ENCODE peak calls at places on chromosomes 4 and X, in six cellular contexts. One of them, this sample, is unnamed.

GRCh38 chrX:133985164-133986007 is at the start of gene GPC3:
- DNase-seq in SW480: peak
- DNase-seq in cerebellar cortex: peak
- DNase-seq in dorsolateral prefrontal cortex: no peak
- DNase-seq in heart left ventricle: peak
- DNase-seq in OCI-M1: peak
- DNase-seq in this sample: peak

GRCh38 chr4:106502106-106502699 is 133.6 kb upstream of the GIMD1 start:
- DNase-seq in SW480: peak
- DNase-seq in cerebellar cortex: peak
- DNase-seq in dorsolateral prefrontal cortex: no peak
- DNase-seq in heart left ventricle: peak
- DNase-seq in OCI-M1: peak
- DNase-seq in this sample: peak

GRCh38 chrX:43970528-43970927 is 2.7 kb downstream of the NDP start:
- DNase-seq in SW480: peak
- DNase-seq in cerebellar cortex: peak
- DNase-seq in dorsolateral prefrontal cortex: no peak
- DNase-seq in heart left ventricle: no peak
- DNase-seq in OCI-M1: no peak
- DNase-seq in this sample: no peak

GRCh38 chr4:1786544-1787362 is 6.3 kb upstream of the FGFR3 start:
- DNase-seq in SW480: no peak
- DNase-seq in cerebellar cortex: no peak
- DNase-seq in dorsolateral prefrontal cortex: no peak
- DNase-seq in heart left ventricle: no peak
- DNase-seq in OCI-M1: no peak
- DNase-seq in this sample: no peak

GRCh38 chrX:43552703-43553102 is 103.4 kb upstream of the MAOA start:
- DNase-seq in SW480: no peak
- DNase-seq in cerebellar cortex: no peak
- DNase-seq in dorsolateral prefrontal cortex: no peak
- DNase-seq in heart left ventricle: no peak
- DNase-seq in OCI-M1: no peak
- DNase-seq in this sample: no peak

GRCh38 chr4:12846368-12846767 is 637.8 kb downstream of the RAB28 start:
- DNase-seq in SW480: no peak
- DNase-seq in cerebellar cortex: no peak
- DNase-seq in dorsolateral prefrontal cortex: no peak
- DNase-seq in heart left ventricle: no peak
- DNase-seq in OCI-M1: peak
- DNase-seq in this sample: no peak

GRCh38 chrX:29841750-29842149 is 373.6 kb upstream of the MAGEB2 start:
- DNase-seq in SW480: no peak
- DNase-seq in cerebellar cortex: no peak
- DNase-seq in dorsolateral prefrontal cortex: no peak
- DNase-seq in heart left ventricle: no peak
- DNase-seq in OCI-M1: no peak
- DNase-seq in this sample: no peak

GRCh38 chr4:95129708-95130343 is 372.1 kb downstream of the BMPR1B start:
- DNase-seq in SW480: no peak
- DNase-seq in cerebellar cortex: no peak
- DNase-seq in dorsolateral prefrontal cortex: no peak
- DNase-seq in heart left ventricle: no peak
- DNase-seq in OCI-M1: peak
- DNase-seq in this sample: no peak

GRCh38 chr4:46270986-46271596 is 118.8 kb downstream of the GABRA2 start:
- DNase-seq in SW480: peak
- DNase-seq in cerebellar cortex: peak
- DNase-seq in dorsolateral prefrontal cortex: no peak
- DNase-seq in heart left ventricle: no peak
- DNase-seq in OCI-M1: peak
- DNase-seq in this sample: no peak

GRCh38 chrX:149495573-149496071 is 9.5 kb downstream of the IDS start:
- DNase-seq in SW480: peak
- DNase-seq in cerebellar cortex: no peak
- DNase-seq in dorsolateral prefrontal cortex: no peak
- DNase-seq in heart left ventricle: no peak
- DNase-seq in OCI-M1: no peak
- DNase-seq in this sample: no peak

GRCh38 chr4:139523076-139523475 is 32.9 kb downstream of the SETD7 start:
- DNase-seq in SW480: no peak
- DNase-seq in cerebellar cortex: peak
- DNase-seq in dorsolateral prefrontal cortex: no peak
- DNase-seq in heart left ventricle: no peak
- DNase-seq in OCI-M1: no peak
- DNase-seq in this sample: peak

GRCh38 chr4:60657041-60657440 is 543.1 kb upstream of the ADGRL3 start:
- DNase-seq in SW480: no peak
- DNase-seq in cerebellar cortex: no peak
- DNase-seq in dorsolateral prefrontal cortex: no peak
- DNase-seq in heart left ventricle: no peak
- DNase-seq in OCI-M1: no peak
- DNase-seq in this sample: no peak

GRCh38 chr4:110091426-110091825 is 107.0 kb downstream of the ELOVL6 start:
- DNase-seq in SW480: no peak
- DNase-seq in cerebellar cortex: no peak
- DNase-seq in dorsolateral prefrontal cortex: no peak
- DNase-seq in heart left ventricle: no peak
- DNase-seq in OCI-M1: no peak
- DNase-seq in this sample: no peak

GRCh38 chr4:152679414-152680281 is at the start of gene TMEM154:
- DNase-seq in SW480: peak
- DNase-seq in cerebellar cortex: no peak
- DNase-seq in dorsolateral prefrontal cortex: no peak
- DNase-seq in heart left ventricle: peak
- DNase-seq in OCI-M1: peak
- DNase-seq in this sample: peak

GRCh38 chr4:159105761-159106243 is 2.9 kb downstream of the RAPGEF2 start:
- DNase-seq in SW480: no peak
- DNase-seq in cerebellar cortex: peak
- DNase-seq in dorsolateral prefrontal cortex: no peak
- DNase-seq in heart left ventricle: no peak
- DNase-seq in OCI-M1: peak
- DNase-seq in this sample: no peak

GRCh38 chrX:71367396-71367795 is 1.2 kb downstream of the TAF1 start:
- DNase-seq in SW480: no peak
- DNase-seq in cerebellar cortex: peak
- DNase-seq in dorsolateral prefrontal cortex: no peak
- DNase-seq in heart left ventricle: no peak
- DNase-seq in OCI-M1: peak
- DNase-seq in this sample: no peak

GRCh38 chr4:77104405-77105292 is 28.9 kb upstream of the CCNI start:
- DNase-seq in SW480: no peak
- DNase-seq in cerebellar cortex: peak
- DNase-seq in dorsolateral prefrontal cortex: no peak
- DNase-seq in heart left ventricle: peak
- DNase-seq in OCI-M1: peak
- DNase-seq in this sample: peak

GRCh38 chr4:19945979-19946380 is 305.7 kb upstream of the SLIT2 start:
- DNase-seq in SW480: peak
- DNase-seq in cerebellar cortex: no peak
- DNase-seq in dorsolateral prefrontal cortex: no peak
- DNase-seq in heart left ventricle: no peak
- DNase-seq in OCI-M1: no peak
- DNase-seq in this sample: no peak

GRCh38 chr4:76987685-76988084 is 38.1 kb downstream of the SEPTIN11 start:
- DNase-seq in SW480: no peak
- DNase-seq in cerebellar cortex: no peak
- DNase-seq in dorsolateral prefrontal cortex: no peak
- DNase-seq in heart left ventricle: no peak
- DNase-seq in OCI-M1: no peak
- DNase-seq in this sample: no peak

GRCh38 chr4:184451726-184452125 is 22.6 kb downstream of the IRF2 start:
- DNase-seq in SW480: no peak
- DNase-seq in cerebellar cortex: no peak
- DNase-seq in dorsolateral prefrontal cortex: no peak
- DNase-seq in heart left ventricle: no peak
- DNase-seq in OCI-M1: peak
- DNase-seq in this sample: no peak

GRCh38 chr4:161252520-161253141 is 911.2 kb downstream of the FSTL5 start:
- DNase-seq in SW480: peak
- DNase-seq in cerebellar cortex: peak
- DNase-seq in dorsolateral prefrontal cortex: no peak
- DNase-seq in heart left ventricle: no peak
- DNase-seq in OCI-M1: peak
- DNase-seq in this sample: no peak

GRCh38 chr4:83219344-83219990 is 65.1 kb downstream of the COQ2 start:
- DNase-seq in SW480: no peak
- DNase-seq in cerebellar cortex: peak
- DNase-seq in dorsolateral prefrontal cortex: no peak
- DNase-seq in heart left ventricle: no peak
- DNase-seq in OCI-M1: no peak
- DNase-seq in this sample: no peak

GRCh38 chr4:129403848-129404247 is 307.9 kb downstream of the C4orf33 start:
- DNase-seq in SW480: no peak
- DNase-seq in cerebellar cortex: no peak
- DNase-seq in dorsolateral prefrontal cortex: no peak
- DNase-seq in heart left ventricle: no peak
- DNase-seq in OCI-M1: peak
- DNase-seq in this sample: no peak

GRCh38 chr4:164312671-164313070 is 441.3 kb upstream of the SMIM31 start:
- DNase-seq in SW480: no peak
- DNase-seq in cerebellar cortex: no peak
- DNase-seq in dorsolateral prefrontal cortex: no peak
- DNase-seq in heart left ventricle: no peak
- DNase-seq in OCI-M1: no peak
- DNase-seq in this sample: no peak

GRCh38 chr4:59238212-59238611 is 1961.9 kb upstream of the ADGRL3 start:
- DNase-seq in SW480: no peak
- DNase-seq in cerebellar cortex: no peak
- DNase-seq in dorsolateral prefrontal cortex: no peak
- DNase-seq in heart left ventricle: no peak
- DNase-seq in OCI-M1: no peak
- DNase-seq in this sample: no peak

GRCh38 chrX:8820910-8821527 is 19.8 kb upstream of the FAM9A start:
- DNase-seq in SW480: peak
- DNase-seq in cerebellar cortex: no peak
- DNase-seq in dorsolateral prefrontal cortex: no peak
- DNase-seq in heart left ventricle: no peak
- DNase-seq in OCI-M1: no peak
- DNase-seq in this sample: no peak

GRCh38 chrX:106608016-106608415 is 3.8 kb upstream of the RADX start:
- DNase-seq in SW480: no peak
- DNase-seq in cerebellar cortex: no peak
- DNase-seq in dorsolateral prefrontal cortex: no peak
- DNase-seq in heart left ventricle: no peak
- DNase-seq in OCI-M1: no peak
- DNase-seq in this sample: no peak

GRCh38 chr4:73869130-73870055 is at the start of gene CXCL1:
- DNase-seq in SW480: peak
- DNase-seq in cerebellar cortex: no peak
- DNase-seq in dorsolateral prefrontal cortex: no peak
- DNase-seq in heart left ventricle: peak
- DNase-seq in OCI-M1: no peak
- DNase-seq in this sample: peak

GRCh38 chr4:78165758-78166157 is 108.6 kb downstream of the FRAS1 start:
- DNase-seq in SW480: no peak
- DNase-seq in cerebellar cortex: no peak
- DNase-seq in dorsolateral prefrontal cortex: no peak
- DNase-seq in heart left ventricle: no peak
- DNase-seq in OCI-M1: no peak
- DNase-seq in this sample: no peak

GRCh38 chrX:153816821-153817220 is 13.5 kb downstream of the PDZD4 start:
- DNase-seq in SW480: no peak
- DNase-seq in cerebellar cortex: no peak
- DNase-seq in dorsolateral prefrontal cortex: peak
- DNase-seq in heart left ventricle: no peak
- DNase-seq in OCI-M1: peak
- DNase-seq in this sample: no peak

GRCh38 chr4:75745192-75745591 is 20.8 kb downstream of the USO1 start:
- DNase-seq in SW480: peak
- DNase-seq in cerebellar cortex: no peak
- DNase-seq in dorsolateral prefrontal cortex: no peak
- DNase-seq in heart left ventricle: no peak
- DNase-seq in OCI-M1: peak
- DNase-seq in this sample: no peak

GRCh38 chr4:154589296-154590197 is 995 bp downstream of the FGA start:
- DNase-seq in SW480: no peak
- DNase-seq in cerebellar cortex: no peak
- DNase-seq in dorsolateral prefrontal cortex: no peak
- DNase-seq in heart left ventricle: no peak
- DNase-seq in OCI-M1: no peak
- DNase-seq in this sample: no peak

GRCh38 chrX:15745179-15745578 is 7.1 kb downstream of the CA5B start:
- DNase-seq in SW480: no peak
- DNase-seq in cerebellar cortex: no peak
- DNase-seq in dorsolateral prefrontal cortex: no peak
- DNase-seq in heart left ventricle: no peak
- DNase-seq in OCI-M1: peak
- DNase-seq in this sample: no peak

GRCh38 chr4:74503580-74503979 is 58.6 kb downstream of the AREG start:
- DNase-seq in SW480: peak
- DNase-seq in cerebellar cortex: no peak
- DNase-seq in dorsolateral prefrontal cortex: no peak
- DNase-seq in heart left ventricle: no peak
- DNase-seq in OCI-M1: no peak
- DNase-seq in this sample: no peak

GRCh38 chrX:47540754-47541538 is 20.1 kb upstream of the ARAF start:
- DNase-seq in SW480: peak
- DNase-seq in cerebellar cortex: peak
- DNase-seq in dorsolateral prefrontal cortex: peak
- DNase-seq in heart left ventricle: peak
- DNase-seq in OCI-M1: peak
- DNase-seq in this sample: peak

GRCh38 chrX:153773741-153774575 is 6.9 kb upstream of the SRPK3 start:
- DNase-seq in SW480: no peak
- DNase-seq in cerebellar cortex: no peak
- DNase-seq in dorsolateral prefrontal cortex: peak
- DNase-seq in heart left ventricle: peak
- DNase-seq in OCI-M1: no peak
- DNase-seq in this sample: peak

GRCh38 chrX:39726810-39727209 is 370.9 kb downstream of the BCOR start:
- DNase-seq in SW480: peak
- DNase-seq in cerebellar cortex: no peak
- DNase-seq in dorsolateral prefrontal cortex: no peak
- DNase-seq in heart left ventricle: peak
- DNase-seq in OCI-M1: no peak
- DNase-seq in this sample: peak

GRCh38 chr4:101304916-101305315 is 42.4 kb downstream of the PPP3CA start:
- DNase-seq in SW480: no peak
- DNase-seq in cerebellar cortex: no peak
- DNase-seq in dorsolateral prefrontal cortex: no peak
- DNase-seq in heart left ventricle: no peak
- DNase-seq in OCI-M1: no peak
- DNase-seq in this sample: no peak